ENCODE peak calls at places on chromosome 16, in eight cellular contexts. C is ovary, G is tibial artery, T is sigmoid colon, F is SJSA1, P is ecto neural progenitor cell, U is endothelial cell, L is MV-4-11. I is an unnamed sample.

GRCh38 chr16:78289368-78289767 is 189.9 kb downstream of the WWOX start:
- DNase-seq in T (no peak), F (peak; percentile 11), G (no peak), U (no peak), P (no peak), L (no peak), C (no peak), I (no peak)

GRCh38 chr16:53257001-53257400 is 177.3 kb upstream of the RBL2 start:
- DNase-seq in G (no peak), T (no peak), L (no peak), F (peak; percentile 44), U (no peak), C (no peak), P (no peak), I (no peak)

GRCh38 chr16:68235882-68236803 is at the start of gene ESRP2:
- DNase-seq in U (peak; percentile 24), P (peak; percentile 71), C (peak; percentile 55), G (no peak), L (no peak), T (peak; percentile 77), F (no peak), I (peak; percentile 45)

GRCh38 chr16:2206780-2207433 is 1.7 kb downstream of the MLST8 start:
- DNase-seq in U (no peak), F (no peak), L (peak; percentile 69), P (no peak), T (no peak), G (no peak), C (no peak), I (no peak)

GRCh38 chr16:4517812-4518211 is 20.8 kb downstream of the CDIP1 start:
- DNase-seq in T (no peak), P (peak; percentile 74), C (no peak), F (no peak), G (no peak), U (peak; percentile 57), L (peak; percentile 21), I (no peak)

GRCh38 chr16:74936902-74937560 is 47.9 kb downstream of the WDR59 start:
- DNase-seq in G (no peak), T (no peak), F (peak; percentile 63), U (no peak), P (no peak), C (no peak), L (peak; percentile 92), I (no peak)

GRCh38 chr16:4475880-4476790 is at the start of gene HMOX2:
- DNase-seq in F (peak; percentile 90), P (peak; percentile 94), U (peak; percentile 95), L (peak; percentile 89), G (peak; percentile 88), T (peak; percentile 95), C (peak; percentile 92), I (peak; percentile 91)

GRCh38 chr16:87138316-87138715 is 178.9 kb downstream of the C16orf95 start:
- DNase-seq in U (no peak), L (no peak), P (no peak), G (no peak), C (no peak), F (no peak), T (peak; percentile 9), I (no peak)

GRCh38 chr16:10183606-10183959 is 1.4 kb upstream of the GRIN2A start:
- DNase-seq in P (no peak), C (no peak), L (no peak), F (no peak), G (no peak), U (no peak), T (no peak), I (no peak)

GRCh38 chr16:8183186-8184099 is 406.9 kb downstream of the TMEM114 start:
- DNase-seq in F (no peak), P (no peak), U (no peak), L (no peak), T (no peak), G (no peak), C (no peak), I (no peak)

GRCh38 chr16:89473791-89474414 is 16.5 kb downstream of the ANKRD11 start:
- DNase-seq in U (no peak), T (no peak), L (peak; percentile 72), F (no peak), P (no peak), C (no peak), G (no peak), I (no peak)

GRCh38 chr16:68284847-68285246 is 20.5 kb downstream of the SLC7A6 start:
- DNase-seq in T (no peak), U (no peak), F (no peak), P (no peak), L (peak; percentile 87), G (no peak), C (no peak), I (no peak)

GRCh38 chr16:57589374-57589773 is 39.1 kb upstream of the ADGRG1 start:
- DNase-seq in C (no peak), G (no peak), L (no peak), T (no peak), F (no peak), U (no peak), P (peak; percentile 3), I (no peak)

GRCh38 chr16:66486773-66487579 is 59.9 kb downstream of the BEAN1 start:
- DNase-seq in C (no peak), G (peak; percentile 64), P (no peak), F (no peak), L (peak; percentile 37), U (no peak), T (peak; percentile 65), I (peak; percentile 29)

GRCh38 chr16:396605-397004 is 394 bp upstream of the NME4 start:
- DNase-seq in F (peak; percentile 36), C (peak; percentile 59), T (peak; percentile 80), U (peak; percentile 55), G (no peak), P (peak; percentile 73), L (peak; percentile 63), I (peak; percentile 60)

GRCh38 chr16:2784536-2785100 is 2.7 kb downstream of the PRSS33 start:
- DNase-seq in L (no peak), T (peak; percentile 21), F (no peak), G (no peak), P (no peak), C (peak; percentile 13), U (no peak), I (no peak)

GRCh38 chr16:88684569-88685155 is 1.6 kb downstream of the SNAI3 start:
- DNase-seq in L (peak; percentile 34), T (no peak), U (no peak), C (no peak), G (no peak), F (no peak), P (no peak), I (no peak)

GRCh38 chr16:8727084-8727590 is 52.7 kb downstream of the ABAT start:
- DNase-seq in U (no peak), F (no peak), P (no peak), T (peak; percentile 6), G (no peak), C (no peak), L (no peak), I (no peak)

GRCh38 chr16:67030221-67030962 is 1.4 kb downstream of the CBFB start:
- DNase-seq in P (no peak), G (no peak), C (no peak), T (peak; percentile 55), L (no peak), U (no peak), F (peak; percentile 53), I (no peak)

GRCh38 chr16:80667925-80668324 is 127.1 kb downstream of the DYNLRB2 start:
- DNase-seq in G (no peak), U (no peak), T (no peak), P (no peak), F (no peak), L (no peak), C (no peak), I (no peak)

GRCh38 chr16:84947022-84947421 is 64.3 kb downstream of the ZDHHC7 start:
- DNase-seq in P (no peak), C (no peak), T (peak; percentile 84), L (peak; percentile 84), G (peak; percentile 51), F (no peak), U (no peak), I (peak; percentile 71)

GRCh38 chr16:20910781-20911321 is 10.3 kb downstream of the LYRM1 start:
- DNase-seq in P (no peak), L (peak; percentile 98), F (peak; percentile 58), C (no peak), G (no peak), U (no peak), T (no peak), I (no peak)

GRCh38 chr16:15790458-15790857 is 66.4 kb downstream of the MYH11 start:
- DNase-seq in T (no peak), G (no peak), L (no peak), P (no peak), C (no peak), U (no peak), F (no peak), I (peak; percentile 16)

GRCh38 chr16:85724936-85725335 is 26.0 kb downstream of the C16orf74 start:
- DNase-seq in U (no peak), T (no peak), G (no peak), F (no peak), C (no peak), L (no peak), P (no peak), I (no peak)

GRCh38 chr16:31108035-31108793 is at the start of gene BCKDK:
- DNase-seq in C (peak; percentile 77), G (peak; percentile 66), F (peak; percentile 59), T (peak; percentile 88), L (peak; percentile 72), U (peak; percentile 62), P (peak; percentile 83), I (peak; percentile 78)

GRCh38 chr16:4847774-4848587 is 700 bp downstream of the UBN1 start:
- DNase-seq in P (no peak), L (peak; percentile 37), C (peak; percentile 65), U (peak; percentile 49), F (peak; percentile 48), T (peak; percentile 81), G (peak; percentile 56), I (peak; percentile 78)

GRCh38 chr16:58024673-58025350 is 742 bp upstream of the MMP15 start:
- DNase-seq in L (no peak), T (no peak), U (peak; percentile 43), P (peak; percentile 69), C (no peak), G (no peak), F (no peak), I (peak; percentile 71)

GRCh38 chr16:65154321-65154720 is 32.5 kb upstream of the CDH11 start:
- DNase-seq in F (no peak), U (no peak), T (no peak), L (no peak), G (no peak), P (peak; percentile 67), C (no peak), I (no peak)

GRCh38 chr16:996672-997071 is 15.1 kb downstream of the SOX8 start:
- DNase-seq in U (no peak), L (no peak), G (no peak), F (no peak), C (no peak), P (no peak), T (no peak), I (no peak)

GRCh38 chr16:23836404-23837291 is 865 bp downstream of the PRKCB start:
- DNase-seq in P (peak; percentile 69), T (peak; percentile 65), C (no peak), F (peak; percentile 15), U (peak; percentile 22), L (peak; percentile 20), G (no peak), I (no peak)

GRCh38 chr16:80114699-80115098 is 426.1 kb upstream of the DYNLRB2 start:
- DNase-seq in C (no peak), L (no peak), G (no peak), P (no peak), U (no peak), F (peak; percentile 18), T (no peak), I (no peak)

GRCh38 chr16:68503334-68503733 is 35.8 kb upstream of the ZFP90 start:
- DNase-seq in L (no peak), C (no peak), T (no peak), F (no peak), U (no peak), P (no peak), G (no peak), I (no peak)

GRCh38 chr16:57276596-57276995 is 7.9 kb downstream of the PLLP start:
- DNase-seq in G (peak; percentile 58), F (no peak), L (peak; percentile 58), C (no peak), T (peak; percentile 62), U (no peak), P (no peak), I (no peak)

GRCh38 chr16:68166264-68166663 is 69.7 kb downstream of the ESRP2 start:
- DNase-seq in G (no peak), F (no peak), T (no peak), U (no peak), C (no peak), L (peak; percentile 18), P (no peak), I (no peak)

I was measured in adrenal gland.